ENCODE peak calls at places on chromosomes 6 and 20, in nine cellular contexts. One of them, this sample, is unnamed.

GRCh38 chr6:30759575-30760239 is 15.4 kb upstream of the IER3 start:
- DNase-seq in H9: no peak
- DNase-seq in effector memory CD4-positive, alpha-beta T cell: no peak
- DNase-seq in lower lobe of right lung: no peak
- DNase-seq in psoas muscle: no peak
- DNase-seq in CD4-positive, alpha-beta memory T cell: no peak
- DNase-seq in mammary epithelial cell: peak
- DNase-seq in PC-3: peak
- DNase-seq in RWPE1: peak
- DNase-seq in this sample: no peak

GRCh38 chr20:46307139-46307998 is 929 bp downstream of the CDH22 start:
- DNase-seq in RWPE1: peak
- DNase-seq in lower lobe of right lung: peak
- DNase-seq in H9: peak
- DNase-seq in PC-3: peak
- DNase-seq in psoas muscle: peak
- DNase-seq in effector memory CD4-positive, alpha-beta T cell: peak
- DNase-seq in CD4-positive, alpha-beta memory T cell: peak
- DNase-seq in mammary epithelial cell: peak
- DNase-seq in this sample: peak

GRCh38 chr20:44702776-44703175 is 12.4 kb upstream of the CCN5 start:
- DNase-seq in RWPE1: no peak
- DNase-seq in PC-3: no peak
- DNase-seq in lower lobe of right lung: peak
- DNase-seq in CD4-positive, alpha-beta memory T cell: no peak
- DNase-seq in mammary epithelial cell: no peak
- DNase-seq in psoas muscle: peak
- DNase-seq in H9: no peak
- DNase-seq in effector memory CD4-positive, alpha-beta T cell: no peak
- DNase-seq in this sample: peak

GRCh38 chr6:119138906-119139541 is 60.6 kb upstream of the FAM184A start:
- DNase-seq in CD4-positive, alpha-beta memory T cell: no peak
- DNase-seq in psoas muscle: no peak
- DNase-seq in RWPE1: no peak
- DNase-seq in effector memory CD4-positive, alpha-beta T cell: no peak
- DNase-seq in mammary epithelial cell: no peak
- DNase-seq in lower lobe of right lung: no peak
- DNase-seq in PC-3: no peak
- DNase-seq in H9: no peak
- DNase-seq in this sample: no peak

GRCh38 chr6:17099401-17100059 is 2.3 kb upstream of the STMND1 start:
- DNase-seq in mammary epithelial cell: no peak
- DNase-seq in CD4-positive, alpha-beta memory T cell: no peak
- DNase-seq in effector memory CD4-positive, alpha-beta T cell: no peak
- DNase-seq in PC-3: no peak
- DNase-seq in psoas muscle: no peak
- DNase-seq in RWPE1: no peak
- DNase-seq in H9: no peak
- DNase-seq in lower lobe of right lung: no peak
- DNase-seq in this sample: no peak

GRCh38 chr20:1924910-1925861 is 30.0 kb downstream of the SIRPA start:
- DNase-seq in H9: peak
- DNase-seq in psoas muscle: no peak
- DNase-seq in RWPE1: no peak
- DNase-seq in mammary epithelial cell: no peak
- DNase-seq in PC-3: no peak
- DNase-seq in lower lobe of right lung: no peak
- DNase-seq in effector memory CD4-positive, alpha-beta T cell: no peak
- DNase-seq in CD4-positive, alpha-beta memory T cell: no peak
- DNase-seq in this sample: no peak

GRCh38 chr6:106225581-106225980 is 100.0 kb downstream of the ATG5 start:
- DNase-seq in mammary epithelial cell: no peak
- DNase-seq in CD4-positive, alpha-beta memory T cell: no peak
- DNase-seq in psoas muscle: no peak
- DNase-seq in lower lobe of right lung: no peak
- DNase-seq in PC-3: peak
- DNase-seq in effector memory CD4-positive, alpha-beta T cell: no peak
- DNase-seq in H9: no peak
- DNase-seq in RWPE1: no peak
- DNase-seq in this sample: no peak

GRCh38 chr20:59173938-59174496 is 10.4 kb downstream of the ZNF831 start:
- DNase-seq in effector memory CD4-positive, alpha-beta T cell: no peak
- DNase-seq in PC-3: no peak
- DNase-seq in lower lobe of right lung: no peak
- DNase-seq in CD4-positive, alpha-beta memory T cell: no peak
- DNase-seq in RWPE1: no peak
- DNase-seq in H9: no peak
- DNase-seq in psoas muscle: no peak
- DNase-seq in mammary epithelial cell: no peak
- DNase-seq in this sample: no peak

GRCh38 chr20:33299111-33299603 is 16.1 kb downstream of the BPIFB1 start:
- DNase-seq in psoas muscle: peak
- DNase-seq in RWPE1: peak
- DNase-seq in mammary epithelial cell: peak
- DNase-seq in lower lobe of right lung: peak
- DNase-seq in PC-3: peak
- DNase-seq in effector memory CD4-positive, alpha-beta T cell: peak
- DNase-seq in H9: peak
- DNase-seq in CD4-positive, alpha-beta memory T cell: peak
- DNase-seq in this sample: peak

GRCh38 chr6:21886601-21887091 is 293.1 kb downstream of the SOX4 start:
- DNase-seq in PC-3: peak
- DNase-seq in RWPE1: no peak
- DNase-seq in effector memory CD4-positive, alpha-beta T cell: no peak
- DNase-seq in H9: no peak
- DNase-seq in mammary epithelial cell: no peak
- DNase-seq in CD4-positive, alpha-beta memory T cell: no peak
- DNase-seq in lower lobe of right lung: no peak
- DNase-seq in psoas muscle: no peak
- DNase-seq in this sample: no peak

GRCh38 chr6:108074057-108074358 is 533 bp downstream of the OSTM1 start:
- DNase-seq in mammary epithelial cell: no peak
- DNase-seq in lower lobe of right lung: no peak
- DNase-seq in RWPE1: peak
- DNase-seq in H9: no peak
- DNase-seq in PC-3: no peak
- DNase-seq in CD4-positive, alpha-beta memory T cell: no peak
- DNase-seq in effector memory CD4-positive, alpha-beta T cell: no peak
- DNase-seq in psoas muscle: no peak
- DNase-seq in this sample: no peak

GRCh38 chr6:122649701-122650100 is 39.5 kb downstream of the PKIB start:
- DNase-seq in mammary epithelial cell: peak
- DNase-seq in psoas muscle: no peak
- DNase-seq in H9: no peak
- DNase-seq in PC-3: peak
- DNase-seq in CD4-positive, alpha-beta memory T cell: no peak
- DNase-seq in effector memory CD4-positive, alpha-beta T cell: no peak
- DNase-seq in lower lobe of right lung: no peak
- DNase-seq in RWPE1: no peak
- DNase-seq in this sample: no peak

GRCh38 chr6:140303218-140303949 is 928.9 kb upstream of the CITED2 start:
- DNase-seq in H9: no peak
- DNase-seq in mammary epithelial cell: peak
- DNase-seq in effector memory CD4-positive, alpha-beta T cell: no peak
- DNase-seq in lower lobe of right lung: no peak
- DNase-seq in CD4-positive, alpha-beta memory T cell: no peak
- DNase-seq in PC-3: no peak
- DNase-seq in RWPE1: no peak
- DNase-seq in psoas muscle: no peak
- DNase-seq in this sample: no peak

GRCh38 chr6:139117734-139118133 is 17.1 kb upstream of the HECA start:
- DNase-seq in psoas muscle: no peak
- DNase-seq in PC-3: no peak
- DNase-seq in CD4-positive, alpha-beta memory T cell: no peak
- DNase-seq in mammary epithelial cell: no peak
- DNase-seq in H9: no peak
- DNase-seq in lower lobe of right lung: no peak
- DNase-seq in RWPE1: no peak
- DNase-seq in effector memory CD4-positive, alpha-beta T cell: no peak
- DNase-seq in this sample: no peak

GRCh38 chr20:50111120-50111828 is 1.7 kb downstream of the UBE2V1 start:
- DNase-seq in CD4-positive, alpha-beta memory T cell: no peak
- DNase-seq in mammary epithelial cell: peak
- DNase-seq in psoas muscle: no peak
- DNase-seq in H9: no peak
- DNase-seq in PC-3: peak
- DNase-seq in effector memory CD4-positive, alpha-beta T cell: no peak
- DNase-seq in RWPE1: peak
- DNase-seq in lower lobe of right lung: no peak
- DNase-seq in this sample: no peak

GRCh38 chr6:54194067-54194466 is 82.8 kb downstream of the MLIP start:
- DNase-seq in RWPE1: peak
- DNase-seq in H9: no peak
- DNase-seq in lower lobe of right lung: no peak
- DNase-seq in mammary epithelial cell: peak
- DNase-seq in effector memory CD4-positive, alpha-beta T cell: no peak
- DNase-seq in PC-3: peak
- DNase-seq in CD4-positive, alpha-beta memory T cell: no peak
- DNase-seq in psoas muscle: no peak
- DNase-seq in this sample: no peak

GRCh38 chr6:1686117-1687098 is 76.7 kb downstream of the FOXC1 start:
- DNase-seq in mammary epithelial cell: peak
- DNase-seq in effector memory CD4-positive, alpha-beta T cell: no peak
- DNase-seq in psoas muscle: peak
- DNase-seq in CD4-positive, alpha-beta memory T cell: no peak
- DNase-seq in RWPE1: peak
- DNase-seq in PC-3: peak
- DNase-seq in lower lobe of right lung: peak
- DNase-seq in H9: no peak
- DNase-seq in this sample: no peak

GRCh38 chr6:125095501-125096301 is 57.9 kb upstream of the TPD52L1 start:
- DNase-seq in H9: no peak
- DNase-seq in psoas muscle: no peak
- DNase-seq in mammary epithelial cell: peak
- DNase-seq in PC-3: no peak
- DNase-seq in lower lobe of right lung: no peak
- DNase-seq in RWPE1: no peak
- DNase-seq in CD4-positive, alpha-beta memory T cell: no peak
- DNase-seq in effector memory CD4-positive, alpha-beta T cell: no peak
- DNase-seq in this sample: peak

GRCh38 chr6:45420083-45420908 is 42.6 kb upstream of the SUPT3H start:
- DNase-seq in H9: no peak
- DNase-seq in RWPE1: no peak
- DNase-seq in mammary epithelial cell: peak
- DNase-seq in lower lobe of right lung: peak
- DNase-seq in effector memory CD4-positive, alpha-beta T cell: peak
- DNase-seq in PC-3: peak
- DNase-seq in CD4-positive, alpha-beta memory T cell: peak
- DNase-seq in psoas muscle: no peak
- DNase-seq in this sample: no peak

GRCh38 chr20:50772418-50773185 is 22.3 kb upstream of the BCAS4 start:
- DNase-seq in psoas muscle: no peak
- DNase-seq in H9: peak
- DNase-seq in RWPE1: no peak
- DNase-seq in CD4-positive, alpha-beta memory T cell: no peak
- DNase-seq in mammary epithelial cell: no peak
- DNase-seq in effector memory CD4-positive, alpha-beta T cell: no peak
- DNase-seq in PC-3: no peak
- DNase-seq in lower lobe of right lung: peak
- DNase-seq in this sample: no peak

GRCh38 chr6:81766482-81767069 is 14.1 kb upstream of the TENT5A start:
- DNase-seq in RWPE1: peak
- DNase-seq in effector memory CD4-positive, alpha-beta T cell: no peak
- DNase-seq in psoas muscle: no peak
- DNase-seq in lower lobe of right lung: no peak
- DNase-seq in mammary epithelial cell: peak
- DNase-seq in CD4-positive, alpha-beta memory T cell: no peak
- DNase-seq in H9: no peak
- DNase-seq in PC-3: peak
- DNase-seq in this sample: no peak

GRCh38 chr6:113442040-113442439 is 415.1 kb upstream of the MARCKS start:
- DNase-seq in mammary epithelial cell: no peak
- DNase-seq in effector memory CD4-positive, alpha-beta T cell: no peak
- DNase-seq in PC-3: no peak
- DNase-seq in psoas muscle: no peak
- DNase-seq in RWPE1: no peak
- DNase-seq in CD4-positive, alpha-beta memory T cell: no peak
- DNase-seq in lower lobe of right lung: no peak
- DNase-seq in H9: no peak
- DNase-seq in this sample: no peak

GRCh38 chr20:23049201-23049932 is at the start of gene THBD:
- DNase-seq in CD4-positive, alpha-beta memory T cell: no peak
- DNase-seq in RWPE1: peak
- DNase-seq in H9: peak
- DNase-seq in lower lobe of right lung: peak
- DNase-seq in mammary epithelial cell: peak
- DNase-seq in effector memory CD4-positive, alpha-beta T cell: no peak
- DNase-seq in PC-3: peak
- DNase-seq in psoas muscle: peak
- DNase-seq in this sample: no peak
- H3K27ac ChIP-seq in CD4-positive, alpha-beta memory T cell: no peak
- H3K27ac ChIP-seq in RWPE1: peak
- H3K27ac ChIP-seq in H9: no peak
- H3K27ac ChIP-seq in lower lobe of right lung: peak
- H3K27ac ChIP-seq in mammary epithelial cell: peak
- H3K27ac ChIP-seq in effector memory CD4-positive, alpha-beta T cell: no peak
- H3K27ac ChIP-seq in PC-3: peak
- H3K27ac ChIP-seq in psoas muscle: peak
- H3K27ac ChIP-seq in this sample: no peak

DNA sequence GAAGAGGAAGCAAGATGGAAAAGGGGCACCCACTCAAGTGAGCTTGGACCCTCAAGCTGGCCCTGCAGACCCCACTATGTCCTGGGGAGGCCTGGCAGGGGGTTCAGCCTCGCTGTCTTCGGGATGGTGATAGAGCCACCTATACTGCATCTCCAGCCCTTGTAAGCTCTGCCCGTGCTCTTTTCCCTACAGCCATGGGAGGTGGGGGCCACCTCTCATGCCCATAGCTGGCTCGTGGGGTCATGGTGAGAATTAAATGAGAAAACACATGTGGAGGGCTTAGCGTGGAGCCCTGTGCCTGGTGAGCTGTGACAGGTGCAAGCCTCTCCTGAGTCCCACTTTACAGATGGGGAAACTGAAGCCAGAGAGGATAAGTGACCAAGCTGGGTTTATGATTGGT is 27.7 kb downstream of the PCK1 start:
- DNase-seq in effector memory CD4-positive, alpha-beta T cell: no peak
- DNase-seq in psoas muscle: no peak
- DNase-seq in RWPE1: no peak
- DNase-seq in CD4-positive, alpha-beta memory T cell: no peak
- DNase-seq in H9: no peak
- DNase-seq in PC-3: no peak
- DNase-seq in lower lobe of right lung: no peak
- DNase-seq in mammary epithelial cell: no peak
- DNase-seq in this sample: no peak
- H3K27ac ChIP-seq in effector memory CD4-positive, alpha-beta T cell: no peak
- H3K27ac ChIP-seq in psoas muscle: no peak
- H3K27ac ChIP-seq in RWPE1: no peak
- H3K27ac ChIP-seq in CD4-positive, alpha-beta memory T cell: no peak
- H3K27ac ChIP-seq in H9: no peak
- H3K27ac ChIP-seq in PC-3: no peak
- H3K27ac ChIP-seq in lower lobe of right lung: no peak
- H3K27ac ChIP-seq in mammary epithelial cell: no peak
- H3K27ac ChIP-seq in this sample: no peak

GRCh38 chr6:129536271-129536670 is 173.7 kb downstream of the ARHGAP18 start:
- DNase-seq in H9: no peak
- DNase-seq in psoas muscle: no peak
- DNase-seq in mammary epithelial cell: no peak
- DNase-seq in RWPE1: no peak
- DNase-seq in lower lobe of right lung: no peak
- DNase-seq in CD4-positive, alpha-beta memory T cell: no peak
- DNase-seq in PC-3: no peak
- DNase-seq in effector memory CD4-positive, alpha-beta T cell: no peak
- DNase-seq in this sample: no peak
- H3K27ac ChIP-seq in H9: no peak
- H3K27ac ChIP-seq in psoas muscle: no peak
- H3K27ac ChIP-seq in mammary epithelial cell: no peak
- H3K27ac ChIP-seq in RWPE1: no peak
- H3K27ac ChIP-seq in lower lobe of right lung: no peak
- H3K27ac ChIP-seq in CD4-positive, alpha-beta memory T cell: no peak
- H3K27ac ChIP-seq in PC-3: no peak
- H3K27ac ChIP-seq in effector memory CD4-positive, alpha-beta T cell: no peak
- H3K27ac ChIP-seq in this sample: no peak

GRCh38 chr6:110412258-110412839 is 3.0 kb downstream of the DDO start:
- DNase-seq in H9: no peak
- DNase-seq in effector memory CD4-positive, alpha-beta T cell: no peak
- DNase-seq in PC-3: no peak
- DNase-seq in mammary epithelial cell: no peak
- DNase-seq in lower lobe of right lung: no peak
- DNase-seq in CD4-positive, alpha-beta memory T cell: no peak
- DNase-seq in RWPE1: no peak
- DNase-seq in psoas muscle: no peak
- DNase-seq in this sample: no peak
- H3K27ac ChIP-seq in H9: no peak
- H3K27ac ChIP-seq in effector memory CD4-positive, alpha-beta T cell: no peak
- H3K27ac ChIP-seq in PC-3: no peak
- H3K27ac ChIP-seq in mammary epithelial cell: no peak
- H3K27ac ChIP-seq in lower lobe of right lung: no peak
- H3K27ac ChIP-seq in CD4-positive, alpha-beta memory T cell: no peak
- H3K27ac ChIP-seq in RWPE1: no peak
- H3K27ac ChIP-seq in psoas muscle: no peak
- H3K27ac ChIP-seq in this sample: no peak

This sample was measured in caudate nucleus.